ENCODE peak calls at places on chromosomes 2 and 18, in four cellular contexts. O is WTC11, E is AG08395, K is pulmonary artery endothelial cell. D is an unnamed sample.

GRCh38 chr2:79985571-79985970 is 319.0 kb downstream of the LRRTM1 start:
- DNase-seq in O (no peak), E (no peak), K (no peak), D (no peak)

GRCh38 chr2:96550787-96551604 is 14.4 kb downstream of the ARID5A start:
- DNase-seq in O (no peak), E (no peak), K (no peak), D (no peak)

GRCh38 chr2:96883306-96883705 is 13.4 kb upstream of the SEMA4C start:
- DNase-seq in O (no peak), E (no peak), K (no peak), D (no peak)

GRCh38 chr2:69597105-69597504 is 46.4 kb downstream of the AAK1 start:
- DNase-seq in O (no peak), E (no peak), K (no peak), D (no peak)

GRCh38 chr2:241925277-241925676 is 55.7 kb downstream of the RTP5 start:
- DNase-seq in O (no peak), E (no peak), K (no peak), D (no peak)

GRCh38 chr2:64838817-64839216 is 150.4 kb upstream of the SLC1A4 start:
- DNase-seq in O (no peak), E (peak), K (no peak), D (peak)

GRCh38 chr2:62801814-62802524 is 96.5 kb downstream of the EHBP1 start:
- DNase-seq in O (no peak), E (no peak), K (no peak), D (no peak)

GRCh38 chr18:73766915-73767314 is 380.7 kb downstream of the FBXO15 start:
- DNase-seq in O (no peak), E (no peak), K (no peak), D (no peak)

GRCh38 chr18:13608791-13609552 is 117.4 kb downstream of the FAM210A start:
- DNase-seq in O (no peak), E (no peak), K (no peak), D (no peak)

GRCh38 chr2:207156451-207157161 is 9.1 kb downstream of the KLF7 start:
- DNase-seq in O (no peak), E (no peak), K (no peak), D (no peak)

GRCh38 chr2:219327719-219328118 is 4.8 kb downstream of the RESP18 start:
- DNase-seq in O (no peak), E (no peak), K (no peak), D (no peak)

GRCh38 chr18:67669993-67670671 is 153.6 kb upstream of the DSEL start:
- DNase-seq in O (no peak), E (peak), K (no peak), D (no peak)

D was measured in dermis microvascular lymphatic vessel endothelial cell.